ENCODE peak calls at places on chromosomes 4 and X, in six cellular contexts. K is tibial artery, H is mucosa of descending colon, E is stomach, N is upper lobe of left lung, B is gastrocnemius medialis. P is an unnamed sample.

GRCh38 chrX:84248226-84248625 is 60.2 kb upstream of the RPS6KA6 start:
- DNase-seq in B (no peak), N (no peak), E (no peak), K (no peak), H (no peak), P (no peak)

GRCh38 chr4:7625073-7625472 is 190.3 kb upstream of the PSAPL1 start:
- DNase-seq in H (no peak), N (no peak), B (no peak), K (no peak), E (no peak), P (no peak)

GRCh38 chr4:181745933-181746627 is 497.1 kb upstream of the TENM3 start:
- DNase-seq in B (no peak), N (no peak), K (no peak), E (no peak), H (no peak), P (no peak)

GRCh38 chr4:3674479-3674851 is 91.7 kb upstream of the ADRA2C start:
- DNase-seq in B (no peak), E (no peak), N (peak; percentile 43), H (peak; percentile 37), K (no peak), P (no peak)

GRCh38 chr4:120228086-120228485 is 161.4 kb upstream of the MAD2L1 start:
- DNase-seq in E (no peak), B (no peak), K (no peak), H (no peak), N (no peak), P (no peak)

GRCh38 chr4:12633058-12633651 is 851.0 kb downstream of the RAB28 start:
- DNase-seq in K (peak; percentile 71), E (peak; percentile 74), B (peak; percentile 8), N (no peak), H (peak; percentile 61), P (no peak)

GRCh38 chrX:97524997-97525396 is 641.3 kb downstream of the RPA4 start:
- DNase-seq in N (no peak), B (no peak), K (no peak), E (no peak), H (no peak), P (no peak)

GRCh38 chrX:153966841-153967535 is 4.6 kb downstream of the HCFC1 start:
- DNase-seq in K (no peak), N (no peak), H (no peak), B (no peak), E (no peak), P (no peak)

GRCh38 chr4:140037353-140038030 is 116.5 kb downstream of the MAML3 start:
- DNase-seq in N (no peak), E (no peak), B (no peak), H (no peak), K (no peak), P (no peak)

GRCh38 chr4:61277785-61278184 is 77.7 kb downstream of the ADGRL3 start:
- DNase-seq in N (no peak), E (no peak), H (no peak), B (no peak), K (no peak), P (no peak)

GRCh38 chr4:85153221-85153620 is 186.7 kb upstream of the WDFY3 start:
- DNase-seq in N (no peak), K (no peak), E (no peak), H (no peak), B (no peak), P (no peak)

GRCh38 chrX:21974011-21974385 is 33.5 kb downstream of the SMS start:
- DNase-seq in B (no peak), K (no peak), H (no peak), N (no peak), E (no peak), P (no peak)

GRCh38 chr4:124753941-124754581 is 41.5 kb upstream of the ANKRD50 start:
- DNase-seq in K (no peak), H (no peak), N (no peak), B (no peak), E (peak; percentile 84), P (no peak)

GRCh38 chrX:12013220-12013619 is 125.1 kb upstream of the FRMPD4 start:
- DNase-seq in K (no peak), N (no peak), H (no peak), E (no peak), B (no peak), P (no peak)

GRCh38 chrX:56530011-56530410 is 33.4 kb upstream of the UBQLN2 start:
- DNase-seq in H (no peak), B (no peak), K (no peak), N (no peak), E (no peak), P (no peak)
- H3K9me3 ChIP-seq in H (no peaks in the 10 kb centered on the region), B (no peaks in the 10 kb centered on the region), K (no peaks in the 10 kb centered on the region), N (no peaks in the 10 kb centered on the region), E (no peaks in the 10 kb centered on the region), P (no peaks in the 10 kb centered on the region)

GRCh38 chrX:42530027-42530426 is 247.9 kb downstream of the PPP1R2C start:
- DNase-seq in B (no peak), K (no peak), E (no peak), N (no peak), H (no peak), P (no peak)
- TF ChIP-seq CTCF in B (no peak), K (no peak), E (no peak), N (no peak), H (no peak), P (no peak)

GRCh38 chr4:48858130-48858529 is 27.2 kb downstream of the OCIAD1 start:
- DNase-seq in K (no peak), H (no peak), B (no peak), N (no peak), E (no peak), P (no peak)
- H3K36me3 ChIP-seq in K (peaks cover 43% of the 10 kb centered on the region), H (no peaks in the 10 kb centered on the region), B (no peaks in the 10 kb centered on the region), N (peaks cover 4% of the 10 kb centered on the region), E (peaks cover 85% of the 10 kb centered on the region), P (peaks cover 3% of the 10 kb centered on the region)

GRCh38 chrX:41846714-41847113 is 76.6 kb downstream of the CASK start:
- DNase-seq in H (no peak), E (no peak), N (no peak), B (no peak), K (no peak), P (no peak)
- H3K9me3 ChIP-seq in H (peaks cover 10% of the 10 kb centered on the region), E (peaks cover 18% of the 10 kb centered on the region), N (peaks cover 24% of the 10 kb centered on the region), B (no peaks in the 10 kb centered on the region), K (peaks cover 24% of the 10 kb centered on the region), P (peaks cover 7% of the 10 kb centered on the region)

DNA sequence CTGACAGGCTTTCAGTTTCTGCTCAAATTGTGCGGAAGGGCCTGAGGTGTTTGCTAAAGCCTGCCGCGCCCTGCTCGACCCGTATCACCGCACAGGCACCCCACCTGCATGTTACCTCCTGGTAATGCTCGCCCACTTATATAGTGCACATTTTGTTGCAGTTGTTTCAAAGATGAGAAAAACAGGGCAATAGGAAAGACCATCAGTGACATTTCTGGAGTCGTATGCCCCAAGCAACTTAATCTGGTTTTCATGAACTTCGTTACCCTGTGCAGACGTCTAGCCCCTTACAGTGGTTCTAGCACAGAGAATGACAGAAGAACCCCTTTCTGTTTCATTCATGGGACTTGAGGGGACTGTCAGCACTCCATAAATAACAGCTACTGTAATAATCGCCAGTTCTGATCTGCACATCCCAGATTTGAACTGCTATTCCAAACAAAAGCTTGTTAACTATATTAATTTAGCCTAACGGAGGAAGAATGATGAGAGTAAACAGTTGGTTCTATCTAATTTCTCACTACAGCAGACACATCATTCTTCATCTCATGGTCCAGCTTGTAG is 940 bp upstream of the DCTD start:
- DNase-seq in B (no peak), H (no peak), K (no peak), E (no peak), N (no peak), P (no peak)
- TF ChIP-seq CTCF in B (no peak), H (no peak), K (no peak), E (no peak), N (peak; percentile 4), P (no peak)

GRCh38 chr4:2226261-2226660 is 15.7 kb downstream of the HAUS3 start:
- DNase-seq in H (no peak), B (no peak), K (no peak), N (no peak), E (no peak), P (no peak)
- H3K36me3 ChIP-seq in H (no peaks in the 10 kb centered on the region), B (no peaks in the 10 kb centered on the region), K (peaks cover 7% of the 10 kb centered on the region), N (no peaks in the 10 kb centered on the region), E (peaks cover 26% of the 10 kb centered on the region), P (peaks cover 18% of the 10 kb centered on the region)

DNA sequence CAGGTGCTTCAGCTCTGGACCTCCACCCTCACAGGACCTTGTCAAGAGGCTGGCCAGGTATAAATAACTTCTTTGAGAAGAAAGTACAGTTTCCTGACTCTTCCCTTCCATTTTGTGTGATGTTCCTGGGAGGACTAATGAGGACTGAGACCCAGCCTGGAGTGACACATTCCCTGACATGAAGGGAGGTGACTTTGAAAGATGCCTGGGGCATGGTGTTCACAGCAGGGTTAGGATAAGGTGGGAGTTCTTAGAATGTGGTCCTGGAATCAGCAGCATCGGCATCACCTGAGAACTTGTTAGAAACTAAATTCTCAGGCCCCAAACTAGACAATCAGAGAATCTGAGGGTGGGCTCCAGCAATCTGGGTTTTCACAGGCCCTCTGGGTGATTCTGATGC is 224.9 kb upstream of the BOD1L1 start:
- DNase-seq in E (no peak), K (no peak), N (no peak), H (no peak), B (no peak), P (no peak)
- H3K9me3 ChIP-seq in E (no peaks in the 10 kb centered on the region), K (no peaks in the 10 kb centered on the region), N (no peaks in the 10 kb centered on the region), H (no peaks in the 10 kb centered on the region), B (no peaks in the 10 kb centered on the region), P (no peaks in the 10 kb centered on the region)

GRCh38 chr4:2472187-2472586 is 3.3 kb downstream of the RNF4 start:
- DNase-seq in K (no peak), B (no peak), N (no peak), H (no peak), E (no peak), P (no peak)

GRCh38 chr4:2465032-2465431 is 3.9 kb upstream of the RNF4 start:
- DNase-seq in H (no peak), E (no peak), B (no peak), N (no peak), K (no peak), P (no peak)

GRCh38 chr4:2468464-2469191 is at the start of gene RNF4:
- DNase-seq in B (peak; percentile 94), K (peak; percentile 97), N (peak; percentile 97), H (peak; percentile 98), E (peak; percentile 97), P (peak; percentile 88)

DNA sequence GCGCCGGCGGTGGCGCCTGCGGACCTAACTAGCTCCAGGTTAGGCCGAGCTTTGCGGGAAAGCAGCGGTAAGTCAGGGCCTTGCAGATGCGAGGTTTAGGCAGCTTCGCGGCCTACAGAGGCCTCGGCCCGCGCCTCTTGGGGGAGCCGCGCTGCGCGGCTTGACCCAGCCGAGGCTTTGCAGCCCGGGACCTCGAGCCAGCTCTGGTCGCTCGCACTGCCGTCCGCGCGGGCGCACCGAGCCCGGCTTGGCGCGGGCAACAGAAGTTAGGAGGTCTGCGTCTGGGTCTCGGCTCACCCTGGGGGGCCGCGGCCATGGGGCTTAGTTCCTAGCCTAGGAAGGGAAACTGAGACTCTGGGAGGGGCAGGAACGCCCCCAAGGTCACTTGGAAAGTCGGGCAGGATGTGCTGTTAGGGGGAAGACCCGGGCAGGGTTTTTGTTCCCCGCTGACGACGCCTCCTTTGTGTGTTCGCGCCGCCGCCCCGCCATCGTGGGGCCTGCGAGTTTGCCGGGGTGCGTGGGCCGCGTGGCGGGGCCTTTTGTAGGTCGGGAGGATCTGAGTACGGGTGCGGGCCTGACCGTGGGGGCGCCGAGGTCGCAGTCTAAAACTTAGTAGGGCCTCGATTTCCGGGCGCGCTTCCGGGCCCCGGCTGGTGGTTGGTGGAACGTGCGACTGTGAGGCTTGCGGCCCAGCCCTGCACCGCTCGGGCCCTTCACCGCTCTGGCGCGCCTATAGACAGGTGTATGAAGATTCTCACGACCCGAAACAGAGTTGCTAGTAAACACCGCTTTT is 482 bp downstream of the RNF4 start:
- DNase-seq in B (peak; percentile 7), E (peak; percentile 67), K (peak; percentile 30), N (peak; percentile 92), H (peak; percentile 84), P (no peak)
- TF ChIP-seq CTCF in B (no peak), E (no peak), K (no peak), N (no peak), H (no peak), P (no peak)